ENCODE peak calls at places on chromosome 3, in nine cellular contexts. F is fibroblast of gingiva; U is activated CD8-positive, alpha-beta memory T cell treated with anti-CD3 and anti-CD28 coated beads, Interleukin-2, amount 50 U/mL, for 48 hours; C is mesendoderm; M is amniotic stem cell; B is brain microvascular endothelial cell; J is foreskin fibroblast; Y is fibroblast of pulmonary artery; G is fibroblast of mammary gland. H is an unnamed sample.
A peak's percentile ranks its signal among the peaks of the same experiment; 100 is the strongest.

GRCh38 chr3:60399295-60399694 is 852.0 kb downstream of the FHIT start:
- DNase-seq in C (no peak), F (no peak), U (no peak), J (no peak), B (no peak), Y (no peak), G (no peak), M (no peak), H (no peak)

GRCh38 chr3:133991209-133991608 is 38.5 kb downstream of the SLCO2A1 start:
- DNase-seq in Y (no peak), C (no peak), U (peak; percentile 3), B (no peak), F (no peak), G (peak; percentile 19), J (no peak), M (no peak), H (peak; percentile 22)

GRCh38 chr3:43222594-43222993 is 63.7 kb upstream of the SNRK start:
- DNase-seq in G (no peak), F (no peak), C (no peak), Y (no peak), M (no peak), J (no peak), U (no peak), B (no peak), H (no peak)

GRCh38 chr3:29026959-29027358 is 253.9 kb upstream of the RBMS3 start:
- DNase-seq in F (peak; percentile 10), C (no peak), M (no peak), U (no peak), B (no peak), Y (no peak), G (peak; percentile 19), J (peak; percentile 16), H (no peak)

GRCh38 chr3:14177580-14178246 is 688 bp downstream of the XPC start:
- DNase-seq in F (no peak), G (peak; percentile 42), B (peak; percentile 27), Y (no peak), C (no peak), M (no peak), U (no peak), J (no peak), H (no peak)

GRCh38 chr3:194572944-194573491 is 60.2 kb downstream of the TMEM44 start:
- DNase-seq in M (no peak), F (peak; percentile 20), C (no peak), J (no peak), Y (peak; percentile 69), G (peak; percentile 92), B (no peak), U (no peak), H (no peak)

GRCh38 chr3:46087871-46088270 is 60.6 kb upstream of the XCR1 start:
- DNase-seq in C (peak; percentile 44), Y (peak; percentile 41), G (peak; percentile 61), M (no peak), F (peak; percentile 61), B (no peak), J (peak; percentile 76), U (no peak), H (no peak)

GRCh38 chr3:59374091-59374490 is 324.3 kb upstream of the CFAP20DC start:
- DNase-seq in M (no peak), F (no peak), J (no peak), Y (no peak), B (no peak), U (no peak), C (no peak), G (no peak), H (no peak)